ENCODE peak calls at places on chromosomes 7 and 10, in seven cellular contexts. One of them, this sample, is unnamed.

GRCh38 chr7:51029586-51030230 is 247.0 kb upstream of the GRB10 start:
- DNase-seq in cardiac muscle cell: no peak
- DNase-seq in endodermal cell: no peak
- DNase-seq in Panc1: no peak
- DNase-seq in hepatocyte: no peak
- DNase-seq in tibial nerve: no peak
- DNase-seq in psoas muscle: no peak
- DNase-seq in this sample: no peak

GRCh38 chr7:37488163-37488759 is 39.6 kb upstream of the ELMO1 start:
- DNase-seq in tibial nerve: no peak
- DNase-seq in psoas muscle: no peak
- DNase-seq in Panc1: no peak
- DNase-seq in endodermal cell: peak; percentile 74
- DNase-seq in cardiac muscle cell: no peak
- DNase-seq in hepatocyte: no peak
- DNase-seq in this sample: no peak

GRCh38 chr10:24983946-24984345 is 31.5 kb upstream of the PRTFDC1 start:
- DNase-seq in endodermal cell: no peak
- DNase-seq in hepatocyte: no peak
- DNase-seq in cardiac muscle cell: no peak
- DNase-seq in tibial nerve: no peak
- DNase-seq in Panc1: no peak
- DNase-seq in psoas muscle: no peak
- DNase-seq in this sample: no peak

GRCh38 chr10:62112325-62112724 is 156.3 kb downstream of the RTKN2 start:
- DNase-seq in hepatocyte: no peak
- DNase-seq in psoas muscle: no peak
- DNase-seq in Panc1: no peak
- DNase-seq in endodermal cell: no peak
- DNase-seq in cardiac muscle cell: no peak
- DNase-seq in tibial nerve: no peak
- DNase-seq in this sample: no peak

GRCh38 chr7:116824449-116824848 is 37.9 kb upstream of the CAPZA2 start:
- DNase-seq in psoas muscle: no peak
- DNase-seq in Panc1: no peak
- DNase-seq in hepatocyte: no peak
- DNase-seq in cardiac muscle cell: no peak
- DNase-seq in tibial nerve: no peak
- DNase-seq in endodermal cell: no peak
- DNase-seq in this sample: no peak

GRCh38 chr7:30984359-30985107 is 20.8 kb downstream of the GHRHR start:
- DNase-seq in Panc1: no peak
- DNase-seq in psoas muscle: no peak
- DNase-seq in tibial nerve: no peak
- DNase-seq in endodermal cell: peak; percentile 87
- DNase-seq in cardiac muscle cell: no peak
- DNase-seq in hepatocyte: no peak
- DNase-seq in this sample: no peak

GRCh38 chr10:100654835-100655759 is 90.3 kb upstream of the PAX2 start:
- DNase-seq in cardiac muscle cell: peak; percentile 34
- DNase-seq in endodermal cell: peak; percentile 84
- DNase-seq in hepatocyte: no peak
- DNase-seq in psoas muscle: no peak
- DNase-seq in tibial nerve: no peak
- DNase-seq in Panc1: no peak
- DNase-seq in this sample: no peak

GRCh38 chr10:131852823-131853609 is 47.8 kb upstream of the PPP2R2D start:
- DNase-seq in cardiac muscle cell: no peak
- DNase-seq in Panc1: no peak
- DNase-seq in hepatocyte: no peak
- DNase-seq in psoas muscle: no peak
- DNase-seq in endodermal cell: peak; percentile 26
- DNase-seq in tibial nerve: no peak
- DNase-seq in this sample: no peak

GRCh38 chr7:36015733-36016132 is 137.3 kb upstream of the EEPD1 start:
- DNase-seq in cardiac muscle cell: no peak
- DNase-seq in psoas muscle: no peak
- DNase-seq in hepatocyte: no peak
- DNase-seq in endodermal cell: no peak
- DNase-seq in tibial nerve: no peak
- DNase-seq in Panc1: no peak
- DNase-seq in this sample: no peak

GRCh38 chr7:2924866-2925840 is 81.0 kb upstream of the GNA12 start:
- DNase-seq in tibial nerve: no peak
- DNase-seq in endodermal cell: peak; percentile 26
- DNase-seq in hepatocyte: no peak
- DNase-seq in Panc1: no peak
- DNase-seq in cardiac muscle cell: no peak
- DNase-seq in psoas muscle: no peak
- DNase-seq in this sample: no peak

GRCh38 chr10:78579995-78580394 is 488.8 kb upstream of the ZMIZ1 start:
- DNase-seq in tibial nerve: no peak
- DNase-seq in psoas muscle: peak; percentile 43
- DNase-seq in cardiac muscle cell: no peak
- DNase-seq in Panc1: no peak
- DNase-seq in hepatocyte: no peak
- DNase-seq in endodermal cell: no peak
- DNase-seq in this sample: no peak
- H3K36me3 ChIP-seq in tibial nerve: no peaks in the 10 kb centered on the region
- H3K36me3 ChIP-seq in psoas muscle: no peaks in the 10 kb centered on the region
- H3K36me3 ChIP-seq in cardiac muscle cell: no peaks in the 10 kb centered on the region
- H3K36me3 ChIP-seq in Panc1: no peaks in the 10 kb centered on the region
- H3K36me3 ChIP-seq in hepatocyte: no peaks in the 10 kb centered on the region
- H3K36me3 ChIP-seq in endodermal cell: no peaks in the 10 kb centered on the region
- H3K36me3 ChIP-seq in this sample: no peaks in the 10 kb centered on the region

DNA sequence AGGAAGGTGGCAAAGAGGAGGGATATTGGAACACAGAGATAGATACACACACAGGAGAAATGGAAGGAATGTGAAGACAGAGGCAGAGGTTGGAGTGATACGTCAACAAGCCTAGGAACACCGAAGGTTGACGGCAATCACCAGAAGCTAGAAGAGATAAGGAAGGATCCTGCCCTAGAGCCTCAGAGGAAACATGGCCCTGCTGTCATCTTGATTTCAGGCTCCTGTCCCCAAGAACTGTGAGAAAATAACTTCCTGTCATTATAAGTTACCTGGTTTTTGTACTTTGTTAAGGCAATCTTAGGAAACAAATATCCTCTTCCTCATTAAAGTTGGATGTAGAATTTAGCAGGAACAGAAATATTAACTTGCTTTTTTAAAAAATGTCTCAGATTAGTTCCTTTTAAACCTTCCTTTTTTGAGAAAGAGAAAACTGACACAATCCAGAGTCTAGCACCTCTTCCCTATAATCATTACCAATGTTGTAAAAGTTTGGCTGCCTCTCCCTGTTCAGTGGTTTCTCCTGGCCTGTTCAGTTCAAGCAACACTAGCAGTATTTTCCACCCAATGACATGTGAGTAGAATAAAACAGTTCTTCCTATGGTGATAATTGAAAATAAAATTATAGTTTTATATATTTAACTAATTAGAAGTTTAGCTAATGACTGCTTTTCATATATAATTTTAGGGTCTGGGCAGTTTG is 28.8 kb upstream of the GNAI1 start:
- DNase-seq in endodermal cell: no peak
- DNase-seq in cardiac muscle cell: no peak
- DNase-seq in psoas muscle: no peak
- DNase-seq in hepatocyte: no peak
- DNase-seq in Panc1: no peak
- DNase-seq in tibial nerve: no peak
- DNase-seq in this sample: no peak
- H3K27ac ChIP-seq in endodermal cell: no peak overlapping the region
- H3K27ac ChIP-seq in cardiac muscle cell: no peak overlapping the region
- H3K27ac ChIP-seq in psoas muscle: no peak overlapping the region
- H3K27ac ChIP-seq in hepatocyte: peak overlapping the region; percentile 22
- H3K27ac ChIP-seq in Panc1: no peak overlapping the region
- H3K27ac ChIP-seq in tibial nerve: no peak overlapping the region
- H3K27ac ChIP-seq in this sample: no peak overlapping the region

GRCh38 chr7:139614886-139615285 is 91.4 kb downstream of the CLEC2L start:
- DNase-seq in psoas muscle: no peak
- DNase-seq in hepatocyte: no peak
- DNase-seq in cardiac muscle cell: no peak
- DNase-seq in Panc1: no peak
- DNase-seq in tibial nerve: no peak
- DNase-seq in endodermal cell: no peak
- DNase-seq in this sample: no peak
- H3K36me3 ChIP-seq in psoas muscle: peaks cover 99% of the 10 kb centered on the region
- H3K36me3 ChIP-seq in hepatocyte: no peaks in the 10 kb centered on the region
- H3K36me3 ChIP-seq in cardiac muscle cell: peaks cover 84% of the 10 kb centered on the region
- H3K36me3 ChIP-seq in Panc1: no peaks in the 10 kb centered on the region
- H3K36me3 ChIP-seq in tibial nerve: no peaks in the 10 kb centered on the region
- H3K36me3 ChIP-seq in endodermal cell: peaks cover 94% of the 10 kb centered on the region
- H3K36me3 ChIP-seq in this sample: peaks cover 22% of the 10 kb centered on the region

DNA sequence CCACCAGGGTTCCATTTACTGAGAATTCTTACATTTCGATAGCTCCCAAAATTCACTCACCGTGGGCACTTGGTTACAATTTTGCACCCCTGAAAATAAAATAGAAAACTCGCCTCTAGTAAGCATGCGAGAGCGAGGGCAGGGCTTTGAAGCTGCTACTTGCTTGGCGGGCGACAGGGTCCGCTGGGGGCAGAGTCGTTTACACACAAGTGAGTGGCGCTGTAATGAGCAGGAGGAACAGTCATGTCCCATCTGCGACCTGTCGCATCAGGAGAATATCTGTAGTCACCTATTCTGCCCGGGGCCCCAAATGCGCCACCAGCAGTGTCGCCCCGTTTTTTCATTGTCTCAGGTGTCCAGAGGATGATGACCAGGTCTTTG is 1.2 kb upstream of the MEOX2 start:
- DNase-seq in hepatocyte: no peak
- DNase-seq in Panc1: no peak
- DNase-seq in psoas muscle: peak; percentile 34
- DNase-seq in tibial nerve: peak; percentile 28
- DNase-seq in endodermal cell: peak; percentile 83
- DNase-seq in cardiac muscle cell: peak; percentile 42
- DNase-seq in this sample: no peak
- H3K27ac ChIP-seq in hepatocyte: no peak overlapping the region
- H3K27ac ChIP-seq in Panc1: no peak overlapping the region
- H3K27ac ChIP-seq in psoas muscle: peak overlapping the region; percentile 76
- H3K27ac ChIP-seq in tibial nerve: peak overlapping the region; percentile 70
- H3K27ac ChIP-seq in endodermal cell: no peak overlapping the region
- H3K27ac ChIP-seq in cardiac muscle cell: no peak overlapping the region
- H3K27ac ChIP-seq in this sample: no peak overlapping the region